ENCODE peak calls at places on chromosomes 16 and 17, in eight cellular contexts. W is progenitor cell of endocrine pancreas, V is stromal cell of bone marrow, F is T47D, O is fibroblast of pulmonary artery, Z is A673, R is small intestine, S is GM18507. B is an unnamed sample.

GRCh38 chr17:69269174-69269998 is 40.8 kb upstream of the ABCA10 start:
- DNase-seq in W (no peak), V (peak), F (no peak), O (peak), Z (peak), R (no peak), S (no peak), B (no peak)

GRCh38 chr17:7667616-7668406 is 17.1 kb downstream of the ATP1B2 start:
- DNase-seq in W (no peak), V (no peak), F (no peak), O (no peak), Z (no peak), R (no peak), S (no peak), B (no peak)

GRCh38 chr17:64615025-64615677 is 47.0 kb downstream of the SMURF2 start:
- DNase-seq in W (no peak), V (no peak), F (no peak), O (peak), Z (no peak), R (no peak), S (no peak), B (no peak)

GRCh38 chr17:69608808-69609494 is 194.5 kb downstream of the MAP2K6 start:
- DNase-seq in W (no peak), V (peak), F (no peak), O (peak), Z (no peak), R (no peak), S (no peak), B (no peak)

GRCh38 chr17:76834889-76835288 is 33.3 kb upstream of the MGAT5B start:
- DNase-seq in W (no peak), V (no peak), F (no peak), O (no peak), Z (no peak), R (no peak), S (no peak), B (no peak)

GRCh38 chr16:75385507-75386152 is 47.7 kb downstream of the CFDP1 start:
- DNase-seq in W (no peak), V (peak), F (peak), O (peak), Z (peak), R (peak), S (no peak), B (no peak)

GRCh38 chr16:81190667-81191066 is 47.8 kb upstream of the BCO1 start:
- DNase-seq in W (no peak), V (peak), F (no peak), O (peak), Z (no peak), R (no peak), S (no peak), B (no peak)

GRCh38 chr16:35750157-35750689 is 2290.8 kb downstream of the TP53TG3F start:
- DNase-seq in W (no peak), V (no peak), F (no peak), O (no peak), Z (no peak), R (no peak), S (no peak), B (no peak)

GRCh38 chr17:82098169-82098938 is at the start of gene FASN:
- DNase-seq in W (peak), V (peak), F (peak), O (peak), Z (peak), R (peak), S (peak), B (peak)

GRCh38 chr17:57213180-57213825 is 43.0 kb upstream of the MSI2 start:
- DNase-seq in W (no peak), V (no peak), F (no peak), O (no peak), Z (no peak), R (no peak), S (no peak), B (no peak)

GRCh38 chr17:40862985-40863733 is 3.9 kb downstream of the KRT12 start:
- DNase-seq in W (peak), V (no peak), F (no peak), O (peak), Z (no peak), R (no peak), S (no peak), B (no peak)

GRCh38 chr17:21513012-21513570 is 136.9 kb downstream of the KCNJ12 start:
- DNase-seq in W (peak), V (peak), F (peak), O (peak), Z (peak), R (peak), S (peak), B (peak)

GRCh38 chr17:58335061-58335731 is 6.6 kb upstream of the TSPOAP1 start:
- DNase-seq in W (no peak), V (no peak), F (no peak), O (no peak), Z (no peak), R (no peak), S (no peak), B (no peak)

GRCh38 chr16:53629607-53630312 is 73.9 kb downstream of the RPGRIP1L start:
- DNase-seq in W (no peak), V (no peak), F (no peak), O (no peak), Z (no peak), R (no peak), S (no peak), B (no peak)

GRCh38 chr16:81424761-81425160 is 19.8 kb upstream of the CMIP start:
- DNase-seq in W (no peak), V (no peak), F (no peak), O (no peak), Z (no peak), R (no peak), S (no peak), B (no peak)

GRCh38 chr17:73155410-73156165 is 9.2 kb upstream of the SSTR2 start:
- DNase-seq in W (no peak), V (no peak), F (no peak), O (no peak), Z (no peak), R (no peak), S (no peak), B (no peak)

GRCh38 chr17:37608369-37609169 is 649 bp downstream of the SYNRG start:
- DNase-seq in W (peak), V (no peak), F (no peak), O (peak), Z (peak), R (peak), S (no peak), B (no peak)

GRCh38 chr17:15157051-15157450 is 108.1 kb downstream of the PMP22 start:
- DNase-seq in W (no peak), V (no peak), F (no peak), O (peak), Z (no peak), R (no peak), S (no peak), B (no peak)

GRCh38 chr17:57900991-57901743 is 51.3 kb upstream of the MRPS23 start:
- DNase-seq in W (no peak), V (no peak), F (peak), O (no peak), Z (no peak), R (no peak), S (no peak), B (no peak)

GRCh38 chr16:15704545-15704987 is 54.5 kb downstream of the NDE1 start:
- DNase-seq in W (peak), V (peak), F (peak), O (peak), Z (peak), R (peak), S (peak), B (peak)

GRCh38 chr17:17780941-17781590 is 55.7 kb downstream of the SREBF1 start:
- DNase-seq in W (peak), V (no peak), F (no peak), O (peak), Z (peak), R (no peak), S (no peak), B (peak)

GRCh38 chr17:16878547-16879100 is 93.3 kb downstream of the TNFRSF13B start:
- DNase-seq in W (no peak), V (no peak), F (no peak), O (no peak), Z (no peak), R (no peak), S (no peak), B (no peak)

GRCh38 chr17:60601443-60602384 is 1.7 kb downstream of the PPM1D start:
- DNase-seq in W (peak), V (peak), F (no peak), O (peak), Z (peak), R (peak), S (no peak), B (no peak)

GRCh38 chr16:89330177-89330856 is 112.8 kb downstream of the ZNF778 start:
- DNase-seq in W (no peak), V (no peak), F (no peak), O (peak), Z (no peak), R (no peak), S (no peak), B (no peak)

GRCh38 chr16:46986438-46986837 is 13.0 kb upstream of the DNAJA2 start:
- DNase-seq in W (no peak), V (no peak), F (no peak), O (no peak), Z (no peak), R (no peak), S (no peak), B (no peak)

GRCh38 chr17:69819316-69820087 is 255.5 kb upstream of the KCNJ16 start:
- DNase-seq in W (no peak), V (no peak), F (no peak), O (no peak), Z (no peak), R (no peak), S (no peak), B (no peak)

GRCh38 chr17:21204923-21205322 is 9.0 kb downstream of the TMEM11 start:
- DNase-seq in W (no peak), V (no peak), F (no peak), O (no peak), Z (no peak), R (no peak), S (no peak), B (no peak)

GRCh38 chr17:74296548-74296936 is 22.5 kb downstream of the DNAI2 start:
- DNase-seq in W (peak), V (no peak), F (peak), O (peak), Z (peak), R (peak), S (no peak), B (peak)

GRCh38 chr17:34235389-34236028 is 19.6 kb upstream of the CCL2 start:
- DNase-seq in W (no peak), V (no peak), F (no peak), O (peak), Z (no peak), R (peak), S (no peak), B (no peak)

GRCh38 chr16:62711797-62712196 is 675.6 kb upstream of the CDH8 start:
- DNase-seq in W (no peak), V (no peak), F (no peak), O (no peak), Z (peak), R (no peak), S (no peak), B (no peak)

GRCh38 chr17:3738562-3739295 is 15.0 kb downstream of the HASPIN start:
- DNase-seq in W (no peak), V (no peak), F (peak), O (no peak), Z (no peak), R (peak), S (no peak), B (peak)

GRCh38 chr17:57665128-57665527 is 80.0 kb downstream of the CCDC182 start:
- DNase-seq in W (no peak), V (no peak), F (no peak), O (no peak), Z (no peak), R (no peak), S (no peak), B (no peak)

GRCh38 chr16:65116818-65117430 is 4.9 kb downstream of the CDH11 start:
- DNase-seq in W (no peak), V (no peak), F (no peak), O (no peak), Z (no peak), R (no peak), S (no peak), B (no peak)

GRCh38 chr17:73968680-73969079 is 234.8 kb upstream of the RPL38 start:
- DNase-seq in W (no peak), V (no peak), F (no peak), O (no peak), Z (no peak), R (no peak), S (no peak), B (no peak)

B was measured in caudate nucleus.